ENCODE peak calls at places on chromosomes 12 and 14, in four cellular contexts. One of them, this sample, is unnamed.

GRCh38 chr12:13223176-13223806 is 26.8 kb downstream of the EMP1 start:
- DNase-seq in NAMALWA: no peak
- DNase-seq in Karpas-422: no peak
- DNase-seq in NCI-H2081: no peak
- DNase-seq in this sample: no peak

GRCh38 chr14:54329082-54329695 is 67.6 kb upstream of the CDKN3 start:
- DNase-seq in NAMALWA: peak
- DNase-seq in Karpas-422: peak
- DNase-seq in NCI-H2081: peak
- DNase-seq in this sample: peak

GRCh38 chr12:54935235-54935951 is 49.2 kb downstream of the TESPA1 start:
- DNase-seq in NAMALWA: no peak
- DNase-seq in Karpas-422: no peak
- DNase-seq in NCI-H2081: no peak
- DNase-seq in this sample: peak

GRCh38 chr12:2958432-2959193 is 584 bp upstream of the TEAD4 start:
- DNase-seq in NAMALWA: no peak
- DNase-seq in Karpas-422: no peak
- DNase-seq in NCI-H2081: peak
- DNase-seq in this sample: no peak

GRCh38 chr12:106863185-106863584 is 88.7 kb downstream of the RIC8B start:
- DNase-seq in NAMALWA: no peak
- DNase-seq in Karpas-422: no peak
- DNase-seq in NCI-H2081: no peak
- DNase-seq in this sample: no peak

GRCh38 chr12:113860950-113861349 is 105.2 kb downstream of the RBM19 start:
- DNase-seq in NAMALWA: no peak
- DNase-seq in Karpas-422: no peak
- DNase-seq in NCI-H2081: no peak
- DNase-seq in this sample: peak

GRCh38 chr12:570237-570925 is 92.9 kb downstream of the NINJ2 start:
- DNase-seq in NAMALWA: no peak
- DNase-seq in Karpas-422: no peak
- DNase-seq in NCI-H2081: no peak
- DNase-seq in this sample: no peak

GRCh38 chr12:113697646-113698504 is 226.2 kb upstream of the LHX5 start:
- DNase-seq in NAMALWA: no peak
- DNase-seq in Karpas-422: no peak
- DNase-seq in NCI-H2081: no peak
- DNase-seq in this sample: no peak

GRCh38 chr12:96444403-96444802 is 44.2 kb upstream of the CDK17 start:
- DNase-seq in NAMALWA: no peak
- DNase-seq in Karpas-422: no peak
- DNase-seq in NCI-H2081: no peak
- DNase-seq in this sample: no peak

GRCh38 chr12:3236345-3237153 is 159.4 kb downstream of the TSPAN9 start:
- DNase-seq in NAMALWA: peak
- DNase-seq in Karpas-422: peak
- DNase-seq in NCI-H2081: peak
- DNase-seq in this sample: peak

GRCh38 chr14:56854325-56854724 is 44.0 kb upstream of the OTX2 start:
- DNase-seq in NAMALWA: no peak
- DNase-seq in Karpas-422: no peak
- DNase-seq in NCI-H2081: peak
- DNase-seq in this sample: no peak